ENCODE peak calls at places on chromosomes 4 and X, in eight cellular contexts. I is Panc1, Q is GM13976, T is astrocyte, V is RWPE2, P is A673, W is cardiac fibroblast, J is nephron progenitor cell. S is an unnamed sample.
A peak's percentile ranks its signal among the peaks of the same experiment; 100 is the strongest.

GRCh38 chr4:8353912-8354453 is 84.4 kb downstream of the HTRA3 start:
- DNase-seq in I (no peak), Q (no peak), T (peak; percentile 90), V (no peak), P (no peak), W (peak; percentile 36), J (no peak), S (peak; percentile 5)

GRCh38 chrX:20252392-20253231 is 14.1 kb downstream of the RPS6KA3 start:
- DNase-seq in I (no peak), Q (peak; percentile 15), T (peak; percentile 19), V (no peak), P (peak; percentile 68), W (peak; percentile 57), J (peak; percentile 35), S (peak; percentile 70)

GRCh38 chrX:153490217-153490616 is 4.6 kb upstream of the BGN start:
- DNase-seq in I (no peak), Q (no peak), T (no peak), V (no peak), P (no peak), W (no peak), J (no peak), S (no peak)

GRCh38 chrX:2707334-2707760 is 16.3 kb downstream of the CD99 start:
- DNase-seq in I (peak; percentile 50), Q (peak; percentile 79), T (peak; percentile 70), V (peak; percentile 96), P (peak; percentile 99), W (peak; percentile 73), J (peak; percentile 37), S (peak; percentile 29)

GRCh38 chrX:13254076-13254785 is 65.6 kb downstream of the ATXN3L start:
- DNase-seq in I (no peak), Q (no peak), T (peak; percentile 39), V (no peak), P (peak; percentile 10), W (peak; percentile 72), J (no peak), S (no peak)

GRCh38 chrX:72620550-72621145 is 48.0 kb upstream of the HDAC8 start:
- DNase-seq in I (peak; percentile 90), Q (no peak), T (peak; percentile 84), V (peak; percentile 72), P (peak; percentile 46), W (peak; percentile 87), J (no peak), S (no peak)

GRCh38 chrX:76454456-76454927 is 27.0 kb downstream of the MAGEE1 start:
- DNase-seq in I (peak; percentile 30), Q (peak; percentile 2), T (no peak), V (no peak), P (peak; percentile 24), W (peak; percentile 27), J (peak; percentile 3), S (no peak)

GRCh38 chr4:149823770-149824221 is 8.2 kb upstream of the IQCM start:
- DNase-seq in I (peak; percentile 33), Q (no peak), T (peak; percentile 87), V (no peak), P (peak; percentile 61), W (peak; percentile 50), J (no peak), S (no peak)

GRCh38 chr4:178314287-178314686 is 872.0 kb upstream of the AGA start:
- DNase-seq in I (no peak), Q (no peak), T (no peak), V (no peak), P (no peak), W (no peak), J (no peak), S (no peak)

GRCh38 chrX:69182818-69183375 is 17.6 kb upstream of the PJA1 start:
- DNase-seq in I (no peak), Q (no peak), T (no peak), V (no peak), P (peak; percentile 41), W (no peak), J (no peak), S (no peak)

GRCh38 chrX:126697091-126697490 is 122.4 kb upstream of the PRR32 start:
- DNase-seq in I (no peak), Q (no peak), T (no peak), V (no peak), P (no peak), W (no peak), J (no peak), S (no peak)

GRCh38 chrX:96843566-96843965 is 40.1 kb upstream of the RPA4 start:
- DNase-seq in I (no peak), Q (no peak), T (no peak), V (no peak), P (peak; percentile 3), W (peak; percentile 37), J (peak; percentile 26), S (no peak)

GRCh38 chr4:155678011-155678410 is 11.4 kb downstream of the GUCY1A1 start:
- DNase-seq in I (no peak), Q (no peak), T (no peak), V (no peak), P (no peak), W (no peak), J (no peak), S (no peak)

GRCh38 chr4:6052679-6053078 is 34.4 kb upstream of the C4orf50 start:
- DNase-seq in I (no peak), Q (no peak), T (no peak), V (no peak), P (no peak), W (no peak), J (no peak), S (no peak)

GRCh38 chrX:106177106-106177981 is 9.2 kb downstream of the PWWP3B start:
- DNase-seq in I (no peak), Q (no peak), T (peak; percentile 20), V (no peak), P (no peak), W (peak; percentile 82), J (peak; percentile 80), S (peak; percentile 84)

GRCh38 chr4:152415980-152416379 is 119.9 kb downstream of the FBXW7 start:
- DNase-seq in I (no peak), Q (no peak), T (peak; percentile 61), V (no peak), P (no peak), W (peak; percentile 40), J (no peak), S (no peak)

GRCh38 chr4:158255727-158256324 is 45.5 kb downstream of the TMEM144 start:
- DNase-seq in I (peak; percentile 4), Q (no peak), T (peak; percentile 29), V (no peak), P (peak; percentile 75), W (peak; percentile 75), J (no peak), S (no peak)

GRCh38 chr4:143626134-143626859 is 74.2 kb downstream of the FREM3 start:
- DNase-seq in I (no peak), Q (no peak), T (peak; percentile 38), V (no peak), P (no peak), W (peak; percentile 90), J (no peak), S (no peak)

GRCh38 chr4:147110968-147111367 is 165.3 kb upstream of the TTC29 start:
- DNase-seq in I (no peak), Q (no peak), T (no peak), V (no peak), P (peak; percentile 55), W (peak; percentile 66), J (no peak), S (no peak)

DNA sequence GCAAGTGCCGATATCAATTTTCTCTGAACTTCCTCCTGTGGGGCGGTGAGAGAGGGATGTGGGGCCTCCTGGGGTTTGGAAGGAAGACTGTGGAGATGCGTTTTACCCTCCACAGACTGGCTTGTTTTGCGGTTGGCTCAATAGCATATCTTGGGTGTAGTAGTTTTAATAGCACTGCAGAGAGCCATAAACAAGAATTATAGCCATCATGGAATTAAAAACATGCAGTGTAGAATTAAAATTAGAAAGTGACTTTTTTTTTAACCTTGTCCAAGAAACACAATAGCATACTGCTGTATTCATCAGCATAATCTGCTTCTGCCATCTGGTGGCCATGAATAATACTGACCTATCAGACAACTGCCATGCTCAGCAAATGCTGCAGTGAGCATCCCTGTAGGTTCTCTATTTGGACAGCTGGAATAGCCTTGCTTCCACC is 47.3 kb upstream of the SCML1 start:
- DNase-seq in I (peak; percentile 4), Q (peak; percentile 33), T (peak; percentile 40), V (no peak), P (peak; percentile 71), W (peak; percentile 71), J (peak; percentile 54), S (no peak)
- TF ChIP-seq CTCF in I (peak; percentile 69), Q (peak; percentile 62), T (peak; percentile 53), V (peak; percentile 71), P (peak; percentile 74), W (peak; percentile 45), J (peak; percentile 83), S (peak; percentile 61)

GRCh38 chrX:130902783-130903613 is at the start of gene ENOX2:
- DNase-seq in I (peak; percentile 85), Q (peak; percentile 81), T (peak; percentile 95), V (peak; percentile 91), P (peak; percentile 96), W (peak; percentile 98), J (peak; percentile 91), S (peak; percentile 82)
- TF ChIP-seq CTCF in I (no peak), Q (no peak), T (no peak), V (no peak), P (no peak), W (no peak), J (no peak), S (no peak)

GRCh38 chr4:110003401-110004187 is 90.9 kb downstream of the EGF start:
- DNase-seq in I (no peak), Q (no peak), T (peak; percentile 6), V (no peak), P (no peak), W (no peak), J (no peak), S (no peak)

GRCh38 chr4:110009526-110009925 is 96.8 kb downstream of the EGF start:
- DNase-seq in I (no peak), Q (no peak), T (no peak), V (no peak), P (peak; percentile 26), W (no peak), J (no peak), S (no peak)

GRCh38 chr4:110007217-110007616 is 94.5 kb downstream of the EGF start:
- DNase-seq in I (no peak), Q (no peak), T (no peak), V (no peak), P (no peak), W (no peak), J (no peak), S (no peak)

GRCh38 chr4:110008540-110008939 is 95.9 kb downstream of the EGF start:
- DNase-seq in I (no peak), Q (no peak), T (no peak), V (no peak), P (no peak), W (no peak), J (no peak), S (no peak)

GRCh38 chr4:110005461-110006056 is 92.9 kb downstream of the EGF start:
- DNase-seq in I (peak; percentile 24), Q (peak; percentile 65), T (peak; percentile 59), V (no peak), P (peak; percentile 84), W (peak; percentile 84), J (no peak), S (no peak)
- TF ChIP-seq CTCF in I (peak; percentile 65), Q (peak; percentile 68), T (peak; percentile 83), V (peak; percentile 93), P (peak; percentile 85), W (peak; percentile 64), J (peak; percentile 67), S (peak; percentile 69)

DNA sequence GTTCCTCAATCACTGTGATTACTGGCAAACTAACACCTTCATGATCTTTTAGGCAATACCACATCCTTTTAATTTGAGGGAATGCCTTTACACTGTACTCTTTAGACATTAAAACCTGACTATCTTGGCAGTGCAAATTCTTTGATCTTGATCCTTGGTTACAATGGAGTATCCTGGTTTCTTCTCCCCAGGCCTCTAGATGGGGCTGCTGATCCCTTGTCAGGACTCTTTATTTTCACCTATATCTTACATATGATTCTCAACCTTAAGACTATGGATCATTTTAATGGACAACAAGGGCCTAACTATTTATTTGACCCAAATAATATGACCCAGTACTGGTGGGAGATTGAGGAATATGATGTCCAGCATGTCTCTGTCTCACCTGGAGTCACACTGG is 1005.5 kb upstream of the INTU start:
- DNase-seq in I (no peak), Q (no peak), T (no peak), V (no peak), P (peak; percentile 48), W (peak; percentile 44), J (no peak), S (peak; percentile 22)
- TF ChIP-seq CTCF in I (peak; percentile 31), Q (no peak), T (peak; percentile 35), V (peak; percentile 68), P (peak; percentile 76), W (peak; percentile 63), J (peak; percentile 41), S (peak; percentile 38)

S was measured in glutamatergic neuron.